ENCODE peak calls at places on chromosomes 3 and 15, in eight cellular contexts. One of them, this sample, is unnamed.

GRCh38 chr3:49869525-49870126 is at the start of gene CAMKV:
- DNase-seq in RKO: no peak
- DNase-seq in HTR-8/SVneo: peak
- DNase-seq in NAMALWA: peak
- DNase-seq in ELF-1: peak
- DNase-seq in foreskin keratinocyte: no peak
- DNase-seq in IMR-90: no peak
- DNase-seq in NCI-H1092 treated with DMSO at 0.1 percent for 48 hours: peak
- DNase-seq in this sample: no peak

GRCh38 chr15:79168922-79169322 is 78.3 kb upstream of the RASGRF1 start:
- DNase-seq in foreskin keratinocyte: peak
- DNase-seq in RKO: no peak
- DNase-seq in IMR-90: no peak
- DNase-seq in ELF-1: peak
- DNase-seq in NAMALWA: no peak
- DNase-seq in HTR-8/SVneo: no peak
- DNase-seq in NCI-H1092 treated with DMSO at 0.1 percent for 48 hours: peak
- DNase-seq in this sample: no peak

GRCh38 chr3:160226740-160227048 is 1.5 kb downstream of the C3orf80 start:
- DNase-seq in NAMALWA: no peak
- DNase-seq in foreskin keratinocyte: no peak
- DNase-seq in HTR-8/SVneo: no peak
- DNase-seq in ELF-1: no peak
- DNase-seq in NCI-H1092 treated with DMSO at 0.1 percent for 48 hours: no peak
- DNase-seq in RKO: no peak
- DNase-seq in IMR-90: no peak
- DNase-seq in this sample: no peak

GRCh38 chr3:78406396-78406795 is 1361.4 kb downstream of the ROBO1 start:
- DNase-seq in HTR-8/SVneo: no peak
- DNase-seq in RKO: no peak
- DNase-seq in NAMALWA: no peak
- DNase-seq in IMR-90: no peak
- DNase-seq in foreskin keratinocyte: no peak
- DNase-seq in NCI-H1092 treated with DMSO at 0.1 percent for 48 hours: no peak
- DNase-seq in ELF-1: no peak
- DNase-seq in this sample: no peak

GRCh38 chr15:80576519-80577090 is 118.5 kb upstream of the ABHD17C start:
- DNase-seq in RKO: no peak
- DNase-seq in NAMALWA: no peak
- DNase-seq in ELF-1: no peak
- DNase-seq in NCI-H1092 treated with DMSO at 0.1 percent for 48 hours: no peak
- DNase-seq in IMR-90: no peak
- DNase-seq in foreskin keratinocyte: no peak
- DNase-seq in HTR-8/SVneo: no peak
- DNase-seq in this sample: no peak

GRCh38 chr15:69557340-69558137 is 104.9 kb downstream of the RPLP1 start:
- DNase-seq in RKO: peak
- DNase-seq in NCI-H1092 treated with DMSO at 0.1 percent for 48 hours: peak
- DNase-seq in NAMALWA: no peak
- DNase-seq in ELF-1: peak
- DNase-seq in foreskin keratinocyte: peak
- DNase-seq in HTR-8/SVneo: peak
- DNase-seq in IMR-90: peak
- DNase-seq in this sample: peak

GRCh38 chr3:32913790-32914446 is 37.5 kb upstream of the CCR4 start:
- DNase-seq in RKO: no peak
- DNase-seq in foreskin keratinocyte: peak
- DNase-seq in IMR-90: no peak
- DNase-seq in NCI-H1092 treated with DMSO at 0.1 percent for 48 hours: no peak
- DNase-seq in ELF-1: no peak
- DNase-seq in HTR-8/SVneo: no peak
- DNase-seq in NAMALWA: no peak
- DNase-seq in this sample: peak

GRCh38 chr3:22940285-22940684 is 262.8 kb upstream of the UBE2E2 start:
- DNase-seq in foreskin keratinocyte: no peak
- DNase-seq in HTR-8/SVneo: no peak
- DNase-seq in NCI-H1092 treated with DMSO at 0.1 percent for 48 hours: no peak
- DNase-seq in NAMALWA: no peak
- DNase-seq in ELF-1: no peak
- DNase-seq in IMR-90: no peak
- DNase-seq in RKO: no peak
- DNase-seq in this sample: no peak

GRCh38 chr15:76398301-76398700 is 61.7 kb downstream of the ISL2 start:
- DNase-seq in IMR-90: no peak
- DNase-seq in foreskin keratinocyte: no peak
- DNase-seq in NAMALWA: no peak
- DNase-seq in RKO: no peak
- DNase-seq in ELF-1: no peak
- DNase-seq in NCI-H1092 treated with DMSO at 0.1 percent for 48 hours: peak
- DNase-seq in HTR-8/SVneo: no peak
- DNase-seq in this sample: no peak

GRCh38 chr3:51680663-51681230 is 9.7 kb downstream of the TEX264 start:
- DNase-seq in foreskin keratinocyte: no peak
- DNase-seq in RKO: no peak
- DNase-seq in ELF-1: no peak
- DNase-seq in NCI-H1092 treated with DMSO at 0.1 percent for 48 hours: no peak
- DNase-seq in IMR-90: no peak
- DNase-seq in HTR-8/SVneo: no peak
- DNase-seq in NAMALWA: no peak
- DNase-seq in this sample: no peak

GRCh38 chr3:112375117-112375516 is 42.2 kb downstream of the CD200 start:
- DNase-seq in NAMALWA: no peak
- DNase-seq in ELF-1: no peak
- DNase-seq in IMR-90: no peak
- DNase-seq in HTR-8/SVneo: no peak
- DNase-seq in NCI-H1092 treated with DMSO at 0.1 percent for 48 hours: no peak
- DNase-seq in RKO: no peak
- DNase-seq in foreskin keratinocyte: no peak
- DNase-seq in this sample: no peak

GRCh38 chr3:23302276-23302675 is 99.1 kb downstream of the UBE2E2 start:
- DNase-seq in foreskin keratinocyte: no peak
- DNase-seq in NCI-H1092 treated with DMSO at 0.1 percent for 48 hours: no peak
- DNase-seq in HTR-8/SVneo: no peak
- DNase-seq in RKO: no peak
- DNase-seq in ELF-1: no peak
- DNase-seq in IMR-90: peak
- DNase-seq in NAMALWA: no peak
- DNase-seq in this sample: peak

GRCh38 chr3:172061724-172062184 is 22.4 kb downstream of the FNDC3B start:
- DNase-seq in ELF-1: no peak
- DNase-seq in foreskin keratinocyte: no peak
- DNase-seq in HTR-8/SVneo: no peak
- DNase-seq in IMR-90: peak
- DNase-seq in RKO: no peak
- DNase-seq in NCI-H1092 treated with DMSO at 0.1 percent for 48 hours: no peak
- DNase-seq in NAMALWA: peak
- DNase-seq in this sample: peak

GRCh38 chr15:26355671-26356070 is 417.2 kb downstream of the GABRB3 start:
- DNase-seq in HTR-8/SVneo: no peak
- DNase-seq in RKO: no peak
- DNase-seq in foreskin keratinocyte: no peak
- DNase-seq in NAMALWA: no peak
- DNase-seq in ELF-1: no peak
- DNase-seq in NCI-H1092 treated with DMSO at 0.1 percent for 48 hours: peak
- DNase-seq in IMR-90: no peak
- DNase-seq in this sample: no peak

GRCh38 chr15:67013696-67014095 is 51.7 kb upstream of the SMAD3 start:
- DNase-seq in foreskin keratinocyte: peak
- DNase-seq in HTR-8/SVneo: peak
- DNase-seq in NCI-H1092 treated with DMSO at 0.1 percent for 48 hours: no peak
- DNase-seq in IMR-90: peak
- DNase-seq in ELF-1: peak
- DNase-seq in RKO: no peak
- DNase-seq in NAMALWA: no peak
- DNase-seq in this sample: peak

GRCh38 chr3:33717616-33717865 is 513 bp downstream of the CLASP2 start:
- DNase-seq in ELF-1: no peak
- DNase-seq in RKO: peak
- DNase-seq in foreskin keratinocyte: no peak
- DNase-seq in HTR-8/SVneo: no peak
- DNase-seq in IMR-90: peak
- DNase-seq in NCI-H1092 treated with DMSO at 0.1 percent for 48 hours: peak
- DNase-seq in NAMALWA: no peak
- DNase-seq in this sample: peak

GRCh38 chr15:85361306-85361705 is 19.1 kb upstream of the AKAP13 start:
- DNase-seq in HTR-8/SVneo: no peak
- DNase-seq in NCI-H1092 treated with DMSO at 0.1 percent for 48 hours: no peak
- DNase-seq in IMR-90: no peak
- DNase-seq in RKO: no peak
- DNase-seq in foreskin keratinocyte: no peak
- DNase-seq in ELF-1: no peak
- DNase-seq in NAMALWA: no peak
- DNase-seq in this sample: no peak

GRCh38 chr3:127431066-127431465 is 143.2 kb upstream of the PRR20G start:
- DNase-seq in IMR-90: no peak
- DNase-seq in ELF-1: no peak
- DNase-seq in NCI-H1092 treated with DMSO at 0.1 percent for 48 hours: peak
- DNase-seq in NAMALWA: no peak
- DNase-seq in HTR-8/SVneo: no peak
- DNase-seq in RKO: no peak
- DNase-seq in foreskin keratinocyte: no peak
- DNase-seq in this sample: no peak

GRCh38 chr3:100561459-100562158 is 47.8 kb upstream of the ADGRG7 start:
- DNase-seq in ELF-1: peak
- DNase-seq in NAMALWA: no peak
- DNase-seq in IMR-90: peak
- DNase-seq in foreskin keratinocyte: peak
- DNase-seq in HTR-8/SVneo: no peak
- DNase-seq in NCI-H1092 treated with DMSO at 0.1 percent for 48 hours: no peak
- DNase-seq in RKO: no peak
- DNase-seq in this sample: peak

GRCh38 chr3:196661400-196661799 is 21.9 kb downstream of the NRROS start:
- DNase-seq in NAMALWA: no peak
- DNase-seq in ELF-1: no peak
- DNase-seq in foreskin keratinocyte: no peak
- DNase-seq in NCI-H1092 treated with DMSO at 0.1 percent for 48 hours: peak
- DNase-seq in HTR-8/SVneo: no peak
- DNase-seq in RKO: no peak
- DNase-seq in IMR-90: no peak
- DNase-seq in this sample: no peak

GRCh38 chr3:160935413-160936095 is 169.6 kb downstream of the B3GALNT1 start:
- DNase-seq in HTR-8/SVneo: no peak
- DNase-seq in foreskin keratinocyte: no peak
- DNase-seq in ELF-1: no peak
- DNase-seq in IMR-90: no peak
- DNase-seq in NCI-H1092 treated with DMSO at 0.1 percent for 48 hours: no peak
- DNase-seq in RKO: no peak
- DNase-seq in NAMALWA: no peak
- DNase-seq in this sample: no peak

GRCh38 chr3:120139140-120139539 is 44.9 kb upstream of the GSK3B start:
- DNase-seq in RKO: no peak
- DNase-seq in ELF-1: no peak
- DNase-seq in IMR-90: no peak
- DNase-seq in foreskin keratinocyte: no peak
- DNase-seq in NAMALWA: no peak
- DNase-seq in NCI-H1092 treated with DMSO at 0.1 percent for 48 hours: no peak
- DNase-seq in HTR-8/SVneo: no peak
- DNase-seq in this sample: no peak

GRCh38 chr3:196120291-196120951 is 38.5 kb upstream of the TFRC start:
- DNase-seq in RKO: no peak
- DNase-seq in NAMALWA: no peak
- DNase-seq in ELF-1: no peak
- DNase-seq in IMR-90: no peak
- DNase-seq in foreskin keratinocyte: no peak
- DNase-seq in NCI-H1092 treated with DMSO at 0.1 percent for 48 hours: no peak
- DNase-seq in HTR-8/SVneo: no peak
- DNase-seq in this sample: no peak

GRCh38 chr3:155281892-155282291 is 11.6 kb downstream of the STRIT1 start:
- DNase-seq in NCI-H1092 treated with DMSO at 0.1 percent for 48 hours: no peak
- DNase-seq in foreskin keratinocyte: no peak
- DNase-seq in HTR-8/SVneo: no peak
- DNase-seq in RKO: no peak
- DNase-seq in ELF-1: no peak
- DNase-seq in NAMALWA: no peak
- DNase-seq in IMR-90: peak
- DNase-seq in this sample: no peak

GRCh38 chr3:16072420-16073110 is 101.9 kb upstream of the GALNT15 start:
- DNase-seq in foreskin keratinocyte: peak
- DNase-seq in NAMALWA: no peak
- DNase-seq in RKO: peak
- DNase-seq in ELF-1: no peak
- DNase-seq in IMR-90: peak
- DNase-seq in NCI-H1092 treated with DMSO at 0.1 percent for 48 hours: no peak
- DNase-seq in HTR-8/SVneo: no peak
- DNase-seq in this sample: no peak

GRCh38 chr3:69425249-69425648 is 39.4 kb upstream of the FRMD4B start:
- DNase-seq in NAMALWA: peak
- DNase-seq in RKO: peak
- DNase-seq in ELF-1: peak
- DNase-seq in IMR-90: peak
- DNase-seq in HTR-8/SVneo: peak
- DNase-seq in NCI-H1092 treated with DMSO at 0.1 percent for 48 hours: no peak
- DNase-seq in foreskin keratinocyte: no peak
- DNase-seq in this sample: peak

GRCh38 chr3:94252316-94252715 is 189.5 kb downstream of the NSUN3 start:
- DNase-seq in NAMALWA: no peak
- DNase-seq in foreskin keratinocyte: no peak
- DNase-seq in ELF-1: peak
- DNase-seq in HTR-8/SVneo: no peak
- DNase-seq in IMR-90: no peak
- DNase-seq in RKO: no peak
- DNase-seq in NCI-H1092 treated with DMSO at 0.1 percent for 48 hours: no peak
- DNase-seq in this sample: no peak

GRCh38 chr3:148162132-148162531 is 535.6 kb upstream of the AGTR1 start:
- DNase-seq in HTR-8/SVneo: no peak
- DNase-seq in ELF-1: no peak
- DNase-seq in NCI-H1092 treated with DMSO at 0.1 percent for 48 hours: no peak
- DNase-seq in foreskin keratinocyte: no peak
- DNase-seq in RKO: no peak
- DNase-seq in IMR-90: no peak
- DNase-seq in NAMALWA: no peak
- DNase-seq in this sample: peak

GRCh38 chr15:90126457-90127435 is 24.5 kb upstream of the IDH2 start:
- DNase-seq in NAMALWA: no peak
- DNase-seq in HTR-8/SVneo: peak
- DNase-seq in NCI-H1092 treated with DMSO at 0.1 percent for 48 hours: no peak
- DNase-seq in foreskin keratinocyte: no peak
- DNase-seq in IMR-90: no peak
- DNase-seq in ELF-1: peak
- DNase-seq in RKO: no peak
- DNase-seq in this sample: no peak

This sample was measured in astrocyte of the spinal cord.